ENCODE peak calls at places on chromosomes 1 and 21, in eight cellular contexts. B, D, H, J, O, R, X and Q are unnamed samples.
A peak's percentile ranks its signal among the peaks of the same experiment; 100 is the strongest.

GRCh38 chr1:16248603-16249534 is 11.9 kb upstream of the CPLANE2 start:
- DNase-seq in O (peak; percentile 37), B (peak; percentile 94), X (peak; percentile 81), D (no peak), J (no peak), R (peak; percentile 65), H (peak; percentile 58), Q (peak; percentile 36)

GRCh38 chr1:2275796-2276536 is 47.8 kb downstream of the SKI start:
- DNase-seq in H (no peak), J (no peak), D (no peak), B (peak; percentile 70), R (no peak), O (no peak), X (no peak), Q (peak; percentile 75)

GRCh38 chr1:221097479-221098281 is 218.4 kb downstream of the HLX start:
- DNase-seq in O (peak; percentile 67), D (no peak), J (no peak), R (no peak), X (no peak), B (peak; percentile 73), H (no peak), Q (peak; percentile 55)

GRCh38 chr1:34547043-34547674 is 207.7 kb upstream of the GJB5 start:
- DNase-seq in J (peak; percentile 73), B (no peak), H (no peak), D (no peak), R (peak; percentile 35), O (no peak), X (peak; percentile 1), Q (no peak)

GRCh38 chr21:23900727-23901126 is 1706.6 kb downstream of the MRPL39 start:
- DNase-seq in D (no peak), X (no peak), B (no peak), R (no peak), J (no peak), O (no peak), H (no peak), Q (no peak)

GRCh38 chr21:31098576-31099005 is 60.3 kb upstream of the KRTAP19-8 start:
- DNase-seq in H (no peak), D (peak; percentile 68), J (peak; percentile 81), X (peak; percentile 68), R (peak; percentile 23), O (peak; percentile 62), B (peak; percentile 79), Q (peak; percentile 41)

GRCh38 chr1:71350805-71351204 is 270.0 kb upstream of the ZRANB2 start:
- DNase-seq in H (no peak), R (no peak), D (no peak), B (peak; percentile 29), J (no peak), O (no peak), X (no peak), Q (no peak)

GRCh38 chr1:92538413-92539061 is 51.8 kb upstream of the GFI1 start:
- DNase-seq in O (no peak), B (no peak), X (no peak), D (no peak), H (peak; percentile 32), J (no peak), R (no peak), Q (no peak)

GRCh38 chr1:60126733-60127132 is 53.2 kb upstream of the C1orf87 start:
- DNase-seq in D (no peak), X (no peak), R (no peak), B (peak; percentile 39), J (no peak), O (no peak), H (no peak), Q (no peak)

GRCh38 chr1:17874665-17875064 is 119.5 kb downstream of the ACTL8 start:
- DNase-seq in D (no peak), R (no peak), B (peak; percentile 92), H (no peak), J (peak; percentile 55), O (peak; percentile 40), X (no peak), Q (peak; percentile 71)

GRCh38 chr1:213017447-213018273 is 2.0 kb upstream of the ANGEL2 start:
- DNase-seq in R (no peak), X (no peak), B (no peak), O (no peak), J (no peak), D (no peak), H (no peak), Q (no peak)

GRCh38 chr1:109776911-109777310 is 13.2 kb upstream of the EPS8L3 start:
- DNase-seq in J (peak; percentile 87), H (peak; percentile 77), B (peak; percentile 89), R (peak; percentile 77), O (peak; percentile 76), X (peak; percentile 81), D (peak; percentile 75), Q (peak; percentile 87)

GRCh38 chr1:155127672-155128468 is at the start of gene EFNA1:
- DNase-seq in R (no peak), B (peak; percentile 56), J (peak; percentile 68), D (peak; percentile 37), X (peak; percentile 54), O (no peak), H (no peak), Q (no peak)

GRCh38 chr1:192831706-192832355 is 23.0 kb downstream of the RGS2 start:
- DNase-seq in D (no peak), B (peak; percentile 35), X (no peak), O (no peak), R (no peak), H (no peak), J (no peak), Q (no peak)

GRCh38 chr1:99969260-99969728 is 502 bp upstream of the SLC35A3 start:
- DNase-seq in O (no peak), J (no peak), B (no peak), R (no peak), H (peak; percentile 5), D (no peak), X (no peak), Q (no peak)

GRCh38 chr1:215083408-215083961 is 948 bp downstream of the KCNK2 start:
- DNase-seq in J (peak; percentile 23), H (no peak), R (peak; percentile 47), B (peak; percentile 62), X (no peak), D (no peak), O (peak; percentile 10), Q (peak; percentile 41)

GRCh38 chr1:109314805-109315204 is 8.0 kb upstream of the MYBPHL start:
- DNase-seq in R (no peak), X (no peak), J (no peak), B (no peak), D (no peak), H (no peak), O (no peak), Q (no peak)

GRCh38 chr1:56200446-56200845 is 378.9 kb downstream of the PLPP3 start:
- DNase-seq in J (no peak), D (no peak), R (no peak), O (no peak), B (peak; percentile 84), X (no peak), H (no peak), Q (no peak)

GRCh38 chr1:207878939-207879338 is 32.0 kb downstream of the CD34 start:
- DNase-seq in H (no peak), O (no peak), R (no peak), B (no peak), X (no peak), J (no peak), D (no peak), Q (no peak)

GRCh38 chr1:175317309-175317708 is 124.7 kb upstream of the KIAA0040 start:
- DNase-seq in O (no peak), R (no peak), X (peak; percentile 48), B (no peak), H (no peak), J (peak; percentile 32), D (peak; percentile 22), Q (no peak)

GRCh38 chr21:45590726-45591618 is 48.7 kb upstream of the SLC19A1 start:
- DNase-seq in O (no peak), X (peak; percentile 52), J (no peak), D (peak; percentile 77), R (no peak), B (peak; percentile 38), H (peak; percentile 47), Q (no peak)

GRCh38 chr1:11641776-11642305 is 12.4 kb downstream of the FBXO2 start:
- DNase-seq in R (no peak), J (no peak), D (no peak), X (no peak), H (no peak), O (no peak), B (no peak), Q (no peak)

GRCh38 chr1:110294308-110294707 is 44.9 kb upstream of the RBM15 start:
- DNase-seq in B (no peak), D (no peak), H (no peak), O (no peak), X (no peak), J (no peak), R (no peak), Q (no peak)

GRCh38 chr1:153572569-153573015 is 6.9 kb upstream of the S100A2 start:
- DNase-seq in D (peak; percentile 29), X (peak; percentile 75), B (peak; percentile 93), H (peak; percentile 67), J (peak; percentile 70), O (peak; percentile 80), R (peak; percentile 70), Q (peak; percentile 82)

GRCh38 chr1:111729271-111729921 is 9.8 kb downstream of the INKA2 start:
- DNase-seq in J (no peak), O (no peak), H (no peak), D (no peak), X (no peak), B (no peak), R (no peak), Q (no peak)

GRCh38 chr1:167541013-167541412 is 12.5 kb downstream of the CREG1 start:
- DNase-seq in R (no peak), J (no peak), X (no peak), D (no peak), B (peak; percentile 12), H (no peak), O (no peak), Q (no peak)